ENCODE peak calls at places on chromosomes 13 and 19, in eight cellular contexts. K, G, T, O, J, S, P and D are unnamed samples.

GRCh38 chr19:39401549-39402416 is 4.9 kb upstream of the ZFP36 start:
- DNase-seq in K (peak), G (peak), T (peak), O (peak), J (peak), S (peak), P (peak), D (peak)

GRCh38 chr13:48110132-48110868 is 15.4 kb upstream of the MED4 start:
- DNase-seq in K (no peak), G (no peak), T (no peak), O (no peak), J (no peak), S (no peak), P (no peak), D (no peak)

GRCh38 chr19:52778811-52779210 is 7.8 kb downstream of the ZNF600 start:
- DNase-seq in K (no peak), G (no peak), T (no peak), O (no peak), J (peak), S (no peak), P (no peak), D (no peak)

GRCh38 chr13:34864650-34865049 is 77.4 kb upstream of the NBEA start:
- DNase-seq in K (no peak), G (no peak), T (no peak), O (peak), J (no peak), S (no peak), P (no peak), D (no peak)

GRCh38 chr19:55958356-55958755 is 10.7 kb downstream of the NLRP8 start:
- DNase-seq in K (no peak), G (no peak), T (no peak), O (no peak), J (no peak), S (no peak), P (no peak), D (no peak)

GRCh38 chr13:96984061-96984508 is 10.2 kb downstream of the OXGR1 start:
- DNase-seq in K (no peak), G (peak), T (no peak), O (no peak), J (no peak), S (no peak), P (no peak), D (peak)

GRCh38 chr13:80454245-80454644 is 113.3 kb upstream of the SPRY2 start:
- DNase-seq in K (no peak), G (no peak), T (no peak), O (no peak), J (peak), S (no peak), P (no peak), D (no peak)

GRCh38 chr13:100666124-100666523 is 8.5 kb downstream of the TMTC4 start:
- DNase-seq in K (no peak), G (no peak), T (no peak), O (no peak), J (no peak), S (peak), P (no peak), D (no peak)

GRCh38 chr19:38538793-38539528 is 78.8 kb downstream of the MAP4K1 start:
- DNase-seq in K (no peak), G (no peak), T (no peak), O (no peak), J (no peak), S (no peak), P (no peak), D (no peak)

GRCh38 chr13:50125556-50126377 is 110.5 kb downstream of the KCNRG start:
- DNase-seq in K (peak), G (peak), T (peak), O (peak), J (peak), S (peak), P (peak), D (peak)

GRCh38 chr13:102191951-102192461 is 209.8 kb downstream of the FGF14 start:
- DNase-seq in K (no peak), G (no peak), T (no peak), O (no peak), J (peak), S (no peak), P (no peak), D (no peak)

GRCh38 chr13:102198418-102199322 is 203.2 kb downstream of the FGF14 start:
- DNase-seq in K (no peak), G (no peak), T (no peak), O (no peak), J (peak), S (no peak), P (no peak), D (no peak)

GRCh38 chr13:102195566-102196462 is 206.0 kb downstream of the FGF14 start:
- DNase-seq in K (no peak), G (no peak), T (no peak), O (no peak), J (peak), S (no peak), P (no peak), D (no peak)

GRCh38 chr13:102197193-102197592 is 204.7 kb downstream of the FGF14 start:
- DNase-seq in K (no peak), G (no peak), T (no peak), O (no peak), J (peak), S (no peak), P (no peak), D (no peak)
- TF ChIP-seq CTCF in K (no peak), G (no peak), T (no peak), O (no peak), J (peak), S (no peak), P (no peak), D (no peak)

DNA sequence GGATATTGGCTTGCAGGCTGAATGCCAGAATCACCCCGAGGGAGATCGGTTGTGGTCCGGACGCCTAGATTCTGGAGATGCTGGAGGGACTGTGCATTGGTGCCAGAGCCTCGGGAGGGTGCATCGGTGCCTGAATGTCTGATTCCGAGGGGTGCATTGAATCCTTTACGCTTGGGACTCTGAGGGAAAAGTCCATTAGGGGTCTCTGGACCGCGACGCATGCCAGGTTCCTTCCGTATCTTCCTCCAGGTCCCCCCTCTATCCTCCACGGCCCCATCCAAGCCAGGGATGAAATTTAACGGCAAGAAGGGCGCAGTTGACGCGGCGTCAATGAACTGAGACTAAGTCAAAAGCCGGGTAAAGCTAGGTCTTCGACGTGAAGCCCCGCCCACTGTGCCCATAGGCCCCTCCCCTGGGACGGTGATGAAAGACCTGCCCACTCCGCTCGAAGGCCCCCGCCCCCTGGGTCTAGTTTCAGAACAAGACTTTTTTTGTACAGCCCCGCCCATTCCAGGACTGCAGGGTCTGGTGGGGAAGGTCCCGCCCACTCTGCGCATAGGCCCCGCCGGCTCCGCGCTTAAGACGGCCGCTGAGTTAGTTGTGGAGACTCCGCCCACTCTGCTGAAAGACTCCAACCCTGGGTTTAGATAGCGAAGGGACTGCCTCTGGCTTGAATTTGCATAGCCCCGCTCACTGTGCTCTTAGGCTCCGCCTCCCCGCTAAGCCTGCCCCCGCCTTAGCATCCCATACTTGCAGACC is 737 bp downstream of the ZNF575 start:
- DNase-seq in K (peak), G (peak), T (peak), O (peak), J (peak), S (peak), P (peak), D (peak)
- TF ChIP-seq POLR2A in K (no peak), G (no peak), T (no peak), O (peak), J (no peak), S (no peak), P (no peak), D (no peak)

DNA sequence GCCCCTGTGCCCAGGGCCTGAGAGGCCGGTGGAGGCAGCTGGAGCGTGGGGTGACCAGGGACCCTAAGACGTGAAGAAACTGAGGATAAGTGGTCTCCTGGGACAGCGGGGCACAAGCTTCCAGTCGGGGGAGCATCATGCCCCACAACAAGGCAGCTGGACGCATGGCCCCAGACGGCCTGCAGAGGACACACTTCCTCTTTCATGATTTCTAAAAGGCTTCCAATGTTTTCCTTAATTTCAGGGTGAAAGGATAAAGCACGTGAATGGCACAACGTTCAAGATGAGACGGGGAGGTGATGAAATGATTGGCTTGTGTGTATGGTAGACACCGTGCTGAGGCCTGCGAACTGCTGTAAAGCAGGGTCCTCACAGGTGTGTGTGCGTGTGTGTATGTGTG is 20.2 kb upstream of the MYDGF start:
- DNase-seq in K (no peak), G (no peak), T (no peak), O (no peak), J (no peak), S (no peak), P (no peak), D (no peak)
- TF ChIP-seq CTCF in K (no peak), G (no peak), T (no peak), O (no peak), J (no peak), S (no peak), P (no peak), D (no peak)

GRCh38 chr19:14434157-14434501 is 1.0 kb downstream of the PKN1 start:
- DNase-seq in K (no peak), G (no peak), T (no peak), O (no peak), J (no peak), S (no peak), P (no peak), D (no peak)

GRCh38 chr19:14432817-14433453 is at the start of gene PKN1:
- DNase-seq in K (peak), G (no peak), T (no peak), O (peak), J (no peak), S (no peak), P (peak), D (no peak)

GRCh38 chr19:14433454-14434156 is 499 bp downstream of the PKN1 start:
- DNase-seq in K (no peak), G (no peak), T (no peak), O (peak), J (no peak), S (no peak), P (peak), D (no peak)

GRCh38 chr19:14435320-14436050 is 2.4 kb downstream of the PKN1 start:
- DNase-seq in K (no peak), G (no peak), T (no peak), O (no peak), J (no peak), S (no peak), P (no peak), D (no peak)

GRCh38 chr19:14434543-14435319 is 1.6 kb downstream of the PKN1 start:
- DNase-seq in K (peak), G (no peak), T (no peak), O (peak), J (peak), S (peak), P (peak), D (peak)
- TF ChIP-seq POLR2A in K (no peak), G (no peak), T (no peak), O (no peak), J (no peak), S (no peak), P (no peak), D (no peak)

DNA sequence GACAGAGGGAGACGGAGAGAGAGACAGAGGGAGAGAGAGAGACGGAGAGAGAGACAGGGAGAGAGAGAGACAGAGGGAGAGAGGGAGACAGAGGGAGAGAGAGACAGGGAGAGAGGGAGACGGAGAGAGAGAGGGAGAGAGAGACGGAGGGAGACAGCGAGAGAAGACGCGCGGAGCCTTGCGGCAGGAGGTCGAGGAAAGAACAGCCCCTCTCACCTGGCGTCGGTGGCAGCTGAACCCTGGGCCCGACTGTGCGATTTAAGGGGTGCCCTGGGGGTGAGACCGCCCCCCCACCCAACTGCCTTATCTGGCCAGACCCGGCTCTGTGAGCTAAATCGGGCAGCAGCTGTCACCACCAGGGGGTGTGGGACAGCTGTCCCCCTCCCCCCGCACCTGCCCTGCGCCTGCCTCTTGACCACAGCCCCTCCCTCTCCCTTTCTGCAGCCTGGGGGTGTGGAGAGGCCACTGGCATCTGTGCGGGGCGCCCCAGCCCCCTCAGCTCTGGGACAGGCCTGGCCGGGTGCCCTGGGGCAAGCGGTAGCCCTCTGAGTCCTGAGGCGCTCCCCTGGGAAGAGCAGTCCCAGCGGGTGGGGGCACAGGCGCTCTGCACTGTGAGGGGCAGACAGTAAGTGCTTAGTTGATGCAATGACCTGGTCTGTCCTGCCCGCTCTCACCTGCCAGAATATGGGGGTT is 10.8 kb downstream of the JOSD2 start:
- DNase-seq in K (no peak), G (no peak), T (no peak), O (peak), J (no peak), S (no peak), P (peak), D (no peak)
- TF ChIP-seq CTCF in K (no peak), G (no peak), T (peak), O (no peak), J (peak), S (no peak), P (no peak), D (no peak)

GRCh38 chr19:17124025-17124424 is 48.4 kb downstream of the MYO9B start:
- DNase-seq in K (no peak), G (no peak), T (no peak), O (no peak), J (no peak), S (no peak), P (no peak), D (no peak)
- TF ChIP-seq POLR2A in K (no peak), G (no peak), T (no peak), O (no peak), J (no peak), S (no peak), P (no peak), D (no peak)

GRCh38 chr19:35248310-35249145 is at the start of gene LSR:
- DNase-seq in K (no peak), G (no peak), T (peak), O (no peak), J (no peak), S (peak), P (no peak), D (peak)
- TF ChIP-seq CTCF in K (no peak), G (no peak), T (no peak), O (no peak), J (no peak), S (no peak), P (no peak), D (peak)

GRCh38 chr19:7394728-7395359 is 46.1 kb downstream of the ARHGEF18 start:
- DNase-seq in K (peak), G (peak), T (peak), O (peak), J (peak), S (no peak), P (peak), D (peak)
- TF ChIP-seq POLR2A in K (peak), G (peak), T (no peak), O (no peak), J (peak), S (no peak), P (no peak), D (peak)

GRCh38 chr19:1318678-1319471 is 33.2 kb downstream of the EFNA2 start:
- DNase-seq in K (no peak), G (no peak), T (no peak), O (no peak), J (no peak), S (no peak), P (no peak), D (no peak)
- TF ChIP-seq CTCF in K (no peak), G (no peak), T (no peak), O (no peak), J (no peak), S (no peak), P (no peak), D (no peak)